ENCODE peak calls at places on chromosomes 4 and X, in four cellular contexts. One of them, this sample, is unnamed.

GRCh38 chr4:138670681-138671080 is 344.9 kb upstream of the NOCT start:
- DNase-seq in NCI-H1105 treated with DMSO at 0.1 percent for 48 hours: no peak
- DNase-seq in activated CD8-positive, alpha-beta memory T cell treated with anti-CD3 and anti-CD28 coated beads for 24 hours: no peak
- DNase-seq in CD4-positive, alpha-beta T cell: no peak
- DNase-seq in this sample: no peak

GRCh38 chrX:16022580-16023170 is 100.7 kb upstream of the GRPR start:
- DNase-seq in CD4-positive, alpha-beta T cell: no peak
- DNase-seq in NCI-H1105 treated with DMSO at 0.1 percent for 48 hours: no peak
- DNase-seq in activated CD8-positive, alpha-beta memory T cell treated with anti-CD3 and anti-CD28 coated beads for 24 hours: no peak
- DNase-seq in this sample: no peak

GRCh38 chr4:53196872-53197759 is 168.7 kb downstream of the SCFD2 start:
- DNase-seq in NCI-H1105 treated with DMSO at 0.1 percent for 48 hours: peak; percentile 46
- DNase-seq in activated CD8-positive, alpha-beta memory T cell treated with anti-CD3 and anti-CD28 coated beads for 24 hours: no peak
- DNase-seq in CD4-positive, alpha-beta T cell: no peak
- DNase-seq in this sample: no peak

GRCh38 chr4:161762796-161763195 is 401.0 kb downstream of the FSTL5 start:
- DNase-seq in NCI-H1105 treated with DMSO at 0.1 percent for 48 hours: no peak
- DNase-seq in CD4-positive, alpha-beta T cell: no peak
- DNase-seq in activated CD8-positive, alpha-beta memory T cell treated with anti-CD3 and anti-CD28 coated beads for 24 hours: no peak
- DNase-seq in this sample: no peak

GRCh38 chr4:6230502-6230785 is 30.1 kb upstream of the JAKMIP1 start:
- DNase-seq in NCI-H1105 treated with DMSO at 0.1 percent for 48 hours: no peak
- DNase-seq in activated CD8-positive, alpha-beta memory T cell treated with anti-CD3 and anti-CD28 coated beads for 24 hours: peak; percentile 44
- DNase-seq in CD4-positive, alpha-beta T cell: no peak
- DNase-seq in this sample: peak; percentile 8

GRCh38 chrX:32408389-32408788 is 803.0 kb downstream of the DMD start:
- DNase-seq in NCI-H1105 treated with DMSO at 0.1 percent for 48 hours: no peak
- DNase-seq in activated CD8-positive, alpha-beta memory T cell treated with anti-CD3 and anti-CD28 coated beads for 24 hours: no peak
- DNase-seq in CD4-positive, alpha-beta T cell: no peak
- DNase-seq in this sample: no peak

GRCh38 chr4:62517721-62518120 is 1317.6 kb downstream of the ADGRL3 start:
- DNase-seq in CD4-positive, alpha-beta T cell: no peak
- DNase-seq in activated CD8-positive, alpha-beta memory T cell treated with anti-CD3 and anti-CD28 coated beads for 24 hours: no peak
- DNase-seq in NCI-H1105 treated with DMSO at 0.1 percent for 48 hours: no peak
- DNase-seq in this sample: no peak

GRCh38 chr4:2702361-2702760 is 53.8 kb downstream of the TNIP2 start:
- DNase-seq in CD4-positive, alpha-beta T cell: no peak
- DNase-seq in NCI-H1105 treated with DMSO at 0.1 percent for 48 hours: no peak
- DNase-seq in activated CD8-positive, alpha-beta memory T cell treated with anti-CD3 and anti-CD28 coated beads for 24 hours: no peak
- DNase-seq in this sample: no peak

GRCh38 chr4:119113033-119113655 is 22.5 kb upstream of the MYOZ2 start:
- DNase-seq in NCI-H1105 treated with DMSO at 0.1 percent for 48 hours: no peak
- DNase-seq in CD4-positive, alpha-beta T cell: no peak
- DNase-seq in activated CD8-positive, alpha-beta memory T cell treated with anti-CD3 and anti-CD28 coated beads for 24 hours: no peak
- DNase-seq in this sample: no peak

GRCh38 chr4:32748061-32748460 is 2027.9 kb downstream of the PCDH7 start:
- DNase-seq in CD4-positive, alpha-beta T cell: no peak
- DNase-seq in NCI-H1105 treated with DMSO at 0.1 percent for 48 hours: no peak
- DNase-seq in activated CD8-positive, alpha-beta memory T cell treated with anti-CD3 and anti-CD28 coated beads for 24 hours: no peak
- DNase-seq in this sample: no peak

GRCh38 chr4:141411936-141412335 is 191.2 kb downstream of the ZNF330 start:
- DNase-seq in activated CD8-positive, alpha-beta memory T cell treated with anti-CD3 and anti-CD28 coated beads for 24 hours: no peak
- DNase-seq in NCI-H1105 treated with DMSO at 0.1 percent for 48 hours: no peak
- DNase-seq in CD4-positive, alpha-beta T cell: no peak
- DNase-seq in this sample: no peak